ENCODE peak calls at places on chromosomes 12 and 14, in ten cellular contexts. Y is Panc1; E is RPMI7951; H is foreskin fibroblast; Q is NCI-H2029 treated with DMSO at 0.1 percent for 48 hours; J is K562; P is stimulated activated CD4-positive, alpha-beta T cell treated with anti-CD3 and anti-CD28 coated beads, Interleukin-4, amount 100 ng/mL, for 24 hours; T is islet precursor cell; Z is GM06990; C is non-pigmented ciliary epithelial cell. U is an unnamed sample.

GRCh38 chr14:72604133-72604532 is 289.8 kb downstream of the DPF3 start:
- DNase-seq in E (no peak), J (no peak), T (peak), C (no peak), P (no peak), Z (no peak), Q (no peak), H (no peak), Y (no peak), U (no peak)

GRCh38 chr14:68874746-68875155 is 81.9 kb upstream of the ZFP36L1 start:
- DNase-seq in T (no peak), J (no peak), E (no peak), H (no peak), P (no peak), Q (no peak), Y (no peak), C (no peak), Z (no peak), U (no peak)

GRCh38 chr14:60634153-60634552 is 15.1 kb downstream of the SIX1 start:
- DNase-seq in Y (no peak), Q (no peak), H (no peak), Z (no peak), T (no peak), E (no peak), C (no peak), P (no peak), J (no peak), U (no peak)

GRCh38 chr12:124888203-124888602 is 24.5 kb upstream of the SCARB1 start:
- DNase-seq in Z (no peak), J (no peak), E (no peak), T (no peak), H (no peak), Y (no peak), Q (no peak), C (no peak), P (no peak), U (no peak)

GRCh38 chr12:6226002-6226700 is 26.0 kb downstream of the CD9 start:
- DNase-seq in T (no peak), Z (no peak), C (no peak), J (no peak), P (no peak), H (no peak), Y (no peak), Q (no peak), E (no peak), U (no peak)

GRCh38 chr14:36212987-36213386 is 36.5 kb upstream of the PTCSC3 start:
- DNase-seq in T (no peak), Q (no peak), Z (no peak), Y (no peak), P (no peak), E (no peak), C (no peak), H (no peak), J (no peak), U (no peak)

GRCh38 chr12:5656836-5657235 is 224.9 kb downstream of the NTF3 start:
- DNase-seq in Z (no peak), P (no peak), E (no peak), T (no peak), J (no peak), C (no peak), H (no peak), Q (no peak), Y (no peak), U (no peak)

GRCh38 chr14:59020382-59020781 is 168.1 kb upstream of the DAAM1 start:
- DNase-seq in P (no peak), Y (no peak), H (peak), J (peak), T (peak), Z (no peak), E (peak), C (no peak), Q (no peak), U (no peak)

GRCh38 chr14:90642239-90642717 is 174.0 kb downstream of the TTC7B start:
- DNase-seq in Y (no peak), C (no peak), H (no peak), T (peak), E (peak), J (no peak), P (no peak), Z (no peak), Q (no peak), U (peak)

GRCh38 chr12:52060498-52061177 is 9.1 kb upstream of the ATG101 start:
- DNase-seq in Y (no peak), J (no peak), E (no peak), Z (no peak), Q (no peak), P (no peak), T (no peak), C (no peak), H (no peak), U (no peak)

GRCh38 chr14:74946659-74947281 is 8.6 kb downstream of the PGF start:
- DNase-seq in E (no peak), Y (no peak), P (no peak), Q (no peak), C (no peak), J (no peak), Z (no peak), T (peak), H (no peak), U (no peak)

GRCh38 chr12:119328111-119328510 is 6.4 kb upstream of the CCDC60 start:
- DNase-seq in Z (no peak), T (peak), E (no peak), Y (peak), P (no peak), H (no peak), C (no peak), J (peak), Q (no peak), U (peak)

GRCh38 chr14:81275995-81276698 is 55.4 kb upstream of the GTF2A1 start:
- DNase-seq in Q (no peak), J (no peak), C (no peak), Y (no peak), H (no peak), T (no peak), Z (no peak), P (no peak), E (no peak), U (no peak)

GRCh38 chr12:48165089-48166031 is 8.0 kb upstream of the ASB8 start:
- DNase-seq in C (no peak), H (peak), P (peak), Y (peak), Z (no peak), J (peak), Q (peak), T (peak), E (peak), U (no peak)

U was measured in iPS DF 19.7.